ENCODE peak calls at places on chromosomes 1 and 21, in six cellular contexts. E is GM13977, X is thoracic aorta, V is psoas muscle, B is A549, O is RWPE1. L is an unnamed sample.

GRCh38 chr1:108830119-108831008 is 26.5 kb downstream of the AKNAD1 start:
- DNase-seq in O (peak), X (peak), B (peak), V (peak), E (no peak), L (no peak)

GRCh38 chr1:214525535-214526019 is 25.8 kb downstream of the PTPN14 start:
- DNase-seq in X (no peak), O (no peak), E (no peak), V (no peak), B (no peak), L (no peak)

GRCh38 chr1:47449702-47450552 is 12.1 kb downstream of the FOXD2 start:
- DNase-seq in X (no peak), B (peak), V (peak), E (no peak), O (peak), L (peak)

GRCh38 chr1:224632381-224632871 is 16.3 kb downstream of the CNIH3 start:
- DNase-seq in E (no peak), B (no peak), X (no peak), V (no peak), O (no peak), L (no peak)

GRCh38 chr1:67801903-67802302 is 31.4 kb downstream of the GNG12 start:
- DNase-seq in O (no peak), X (no peak), E (no peak), V (no peak), B (no peak), L (no peak)

GRCh38 chr1:241167121-241167619 is 189.8 kb downstream of the RGS7 start:
- DNase-seq in X (no peak), V (no peak), O (no peak), B (peak), E (no peak), L (no peak)

GRCh38 chr1:5830771-5831599 is 161.2 kb downstream of the NPHP4 start:
- DNase-seq in O (peak), V (no peak), B (peak), X (no peak), E (no peak), L (peak)

GRCh38 chr1:217333939-217334338 is 297.0 kb downstream of the GPATCH2 start:
- DNase-seq in B (peak), V (no peak), E (peak), O (peak), X (no peak), L (no peak)

GRCh38 chr1:207017615-207018559 is 14.7 kb downstream of the C1orf116 start:
- DNase-seq in X (no peak), E (no peak), O (no peak), V (peak), B (no peak), L (no peak)

GRCh38 chr1:151399890-151400235 is 490 bp downstream of the PSMB4 start:
- DNase-seq in B (no peak), V (peak), E (no peak), X (no peak), O (peak), L (peak)

GRCh38 chr1:205849619-205850355 is at the start of gene PM20D1:
- DNase-seq in O (no peak), V (peak), B (no peak), X (peak), E (peak), L (peak)

GRCh38 chr1:183318433-183318832 is 99.7 kb downstream of the NMNAT2 start:
- DNase-seq in O (peak), B (peak), E (peak), X (peak), V (peak), L (peak)

GRCh38 chr21:42461881-42462877 is 33.8 kb downstream of the RSPH1 start:
- DNase-seq in B (no peak), O (no peak), V (no peak), X (no peak), E (no peak), L (peak)

GRCh38 chr1:77857557-77857956 is 30.9 kb upstream of the NEXN start:
- DNase-seq in V (no peak), E (no peak), O (no peak), B (no peak), X (no peak), L (no peak)

GRCh38 chr1:234108921-234109320 is 204.4 kb downstream of the SLC35F3 start:
- DNase-seq in X (no peak), B (peak), E (no peak), V (no peak), O (peak), L (no peak)

GRCh38 chr1:23475134-23475628 is 8.8 kb downstream of the ASAP3 start:
- DNase-seq in X (peak), V (no peak), B (no peak), O (peak), E (no peak), L (no peak)

GRCh38 chr21:16709866-16710550 is 802.8 kb upstream of the CXADR start:
- DNase-seq in X (no peak), E (no peak), O (no peak), V (no peak), B (no peak), L (no peak)

GRCh38 chr1:225201447-225201846 is 226.4 kb downstream of the LBR start:
- DNase-seq in X (no peak), B (no peak), V (no peak), E (no peak), O (no peak), L (no peak)

GRCh38 chr1:179021873-179022272 is 3.8 kb upstream of the FAM20B start:
- DNase-seq in V (no peak), E (no peak), X (no peak), O (no peak), B (peak), L (no peak)

GRCh38 chr1:208606976-208607375 is 362.8 kb upstream of the PLXNA2 start:
- DNase-seq in B (no peak), E (no peak), X (no peak), V (no peak), O (no peak), L (no peak)

GRCh38 chr1:203519053-203519770 is 25.3 kb downstream of the OPTC start:
- DNase-seq in E (no peak), V (no peak), O (peak), X (no peak), B (no peak), L (no peak)

GRCh38 chr1:81453345-81453703 is 347.4 kb upstream of the ADGRL2 start:
- DNase-seq in O (no peak), V (no peak), X (no peak), E (no peak), B (no peak), L (no peak)

GRCh38 chr1:161835963-161836362 is 69.8 kb downstream of the ATF6 start:
- DNase-seq in B (no peak), E (no peak), X (no peak), V (no peak), O (no peak), L (no peak)

GRCh38 chr1:204578867-204579664 is 62.9 kb downstream of the MDM4 start:
- DNase-seq in E (peak), O (no peak), V (peak), X (no peak), B (no peak), L (peak)

GRCh38 chr1:20411196-20411980 is 74.6 kb downstream of the CAMK2N1 start:
- DNase-seq in X (no peak), B (peak), E (no peak), O (peak), V (no peak), L (peak)

GRCh38 chr1:119859647-119860046 is 36.7 kb downstream of the ADAM30 start:
- DNase-seq in O (peak), B (peak), X (no peak), E (no peak), V (no peak), L (peak)

GRCh38 chr21:42651515-42652401 is 1.7 kb upstream of the PDE9A start:
- DNase-seq in B (no peak), O (no peak), E (peak), V (peak), X (no peak), L (no peak)

GRCh38 chr1:202576816-202577215 is 133.4 kb downstream of the SYT2 start:
- DNase-seq in X (no peak), E (no peak), B (no peak), O (no peak), V (no peak), L (no peak)

GRCh38 chr21:34890724-34891609 is 158.1 kb downstream of the RUNX1 start:
- DNase-seq in B (no peak), V (peak), X (no peak), O (no peak), E (no peak), L (no peak)
- TF ChIP-seq CTCF in B (no peak), V (no peak), X (no peak), O (no peak), E (no peak), L (no peak)

GRCh38 chr1:64980745-64981601 is 14.6 kb upstream of the JAK1 start:
- DNase-seq in O (no peak), V (no peak), E (no peak), X (no peak), B (no peak), L (no peak)

GRCh38 chr1:64982134-64982533 is 15.8 kb upstream of the JAK1 start:
- DNase-seq in X (no peak), V (no peak), B (peak), O (no peak), E (no peak), L (no peak)

GRCh38 chr1:64981602-64981981 is 15.2 kb upstream of the JAK1 start:
- DNase-seq in E (no peak), O (no peak), B (no peak), V (no peak), X (no peak), L (no peak)

GRCh38 chr1:64976361-64976760 is 10.0 kb upstream of the JAK1 start:
- DNase-seq in E (no peak), B (no peak), O (no peak), V (no peak), X (no peak), L (no peak)

GRCh38 chr1:64979358-64979757 is 13.0 kb upstream of the JAK1 start:
- DNase-seq in X (no peak), E (no peak), O (no peak), V (no peak), B (no peak), L (no peak)
- TF ChIP-seq CTCF in X (no peak), E (no peak), O (no peak), V (no peak), B (no peak), L (no peak)

GRCh38 chr1:94698759-94699502 is 121.2 kb upstream of the SLC44A3 start:
- DNase-seq in O (no peak), B (peak), V (no peak), X (no peak), E (no peak), L (no peak)
- TF ChIP-seq CTCF in O (no peak), B (no peak), V (no peak), X (no peak), E (no peak), L (no peak)

GRCh38 chr21:31683029-31683428 is 23.5 kb downstream of the SOD1 start:
- DNase-seq in O (peak), E (no peak), V (no peak), X (no peak), B (no peak), L (no peak)
- TF ChIP-seq CTCF in O (no peak), E (no peak), V (peak), X (no peak), B (no peak), L (no peak)

DNA sequence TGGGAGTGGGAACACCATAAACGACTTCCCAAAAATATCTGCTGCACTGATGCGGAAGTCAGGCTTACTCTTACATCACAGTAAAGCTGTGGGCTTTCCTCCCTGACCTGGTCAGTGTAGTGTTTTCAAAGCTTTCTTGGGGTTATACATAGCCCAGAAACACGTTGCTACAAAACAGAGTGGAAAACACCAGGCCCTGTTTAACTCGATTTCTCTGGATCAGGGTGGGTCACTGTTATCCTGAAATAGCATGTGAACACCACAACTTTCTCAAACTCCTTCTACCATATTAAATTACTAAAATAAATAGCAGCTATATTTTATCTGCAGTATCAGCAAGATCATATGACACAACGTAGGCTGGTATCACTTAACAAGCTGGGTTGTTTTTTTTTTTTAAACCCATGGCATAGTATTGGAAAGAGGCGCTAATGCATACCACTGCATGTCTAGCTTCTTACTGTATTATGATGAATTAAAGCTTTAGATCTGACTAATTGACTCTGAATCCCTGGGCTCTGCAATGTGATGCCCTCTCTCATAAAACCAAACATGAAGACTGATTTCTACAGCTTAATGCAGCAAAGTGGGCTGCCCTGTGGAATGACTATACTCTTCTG is 184.7 kb downstream of the TGFB2 start:
- DNase-seq in X (no peak), V (no peak), B (no peak), O (no peak), E (no peak), L (no peak)
- TF ChIP-seq CTCF in X (no peak), V (no peak), B (no peak), O (no peak), E (no peak), L (no peak)

GRCh38 chr1:193190096-193190744 is 3.8 kb upstream of the B3GALT2 start:
- DNase-seq in E (no peak), V (no peak), O (no peak), B (peak), X (no peak), L (no peak)
- TF ChIP-seq CTCF in E (no peak), V (no peak), O (peak), B (peak), X (peak), L (no peak)

DNA sequence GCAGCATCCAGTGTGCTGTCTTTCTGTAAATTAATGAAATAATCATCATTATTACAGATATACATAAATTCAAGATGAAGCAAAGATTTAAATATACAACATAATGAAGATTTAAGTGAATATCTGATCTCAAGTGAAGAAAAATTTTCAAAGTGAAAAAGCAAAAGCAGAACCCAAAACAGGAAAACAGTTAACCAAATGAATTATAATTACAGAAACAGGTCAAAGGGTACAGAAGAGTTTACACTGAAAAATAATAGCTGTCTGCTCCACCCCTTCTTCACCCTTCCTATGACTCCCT is 44.8 kb upstream of the GTF2B start:
- DNase-seq in B (no peak), X (no peak), E (no peak), V (no peak), O (no peak), L (no peak)
- TF ChIP-seq CTCF in B (no peak), X (peak), E (no peak), V (no peak), O (peak), L (peak)

GRCh38 chr1:153727463-153728304 is at the start of gene INTS3:
- DNase-seq in X (peak), B (peak), E (peak), V (peak), O (peak), L (peak)
- TF ChIP-seq CTCF in X (no peak), B (no peak), E (no peak), V (no peak), O (no peak), L (no peak)

L was measured in activated CD8-positive, alpha-beta T cell treated with anti-CD3 and anti-CD28 coated beads for 36 hours.